ENCODE peak calls at places on chromosomes 12 and 14, in five cellular contexts. V, P, F, N and T are unnamed samples.

GRCh38 chr14:98368214-98368613 is 903.8 kb downstream of the BCL11B start:
- DNase-seq in V (no peak), F (peak; percentile 20), P (no peak), N (no peak), T (no peak)

GRCh38 chr12:80498059-80498728 is 54.2 kb downstream of the PTPRQ start:
- DNase-seq in N (no peak), F (no peak), P (no peak), V (no peak), T (no peak)

GRCh38 chr12:48160807-48161206 is 3.5 kb upstream of the ASB8 start:
- DNase-seq in F (no peak), P (no peak), N (peak; percentile 67), V (no peak), T (no peak)

GRCh38 chr12:90167501-90167900 is 458.9 kb upstream of the ATP2B1 start:
- DNase-seq in P (no peak), N (no peak), F (peak; percentile 24), V (no peak), T (no peak)

GRCh38 chr12:77847060-77847541 is 16.4 kb downstream of the NAV3 start:
- DNase-seq in N (peak; percentile 79), P (no peak), F (peak; percentile 67), V (no peak), T (no peak)

GRCh38 chr14:76337619-76338545 is 38.1 kb upstream of the ESRRB start:
- DNase-seq in N (peak; percentile 11), P (no peak), F (peak; percentile 23), V (no peak), T (no peak)

GRCh38 chr14:57549165-57549564 is 55.5 kb upstream of the CCDC198 start:
- DNase-seq in N (no peak), V (no peak), P (no peak), F (no peak), T (no peak)

GRCh38 chr14:57212919-57213318 is 55.8 kb downstream of the EXOC5 start:
- DNase-seq in N (no peak), V (no peak), F (peak; percentile 2), P (no peak), T (no peak)

GRCh38 chr12:52059582-52060497 is 8.6 kb downstream of the NR4A1 start:
- DNase-seq in N (peak; percentile 27), V (no peak), F (no peak), P (no peak), T (no peak)

GRCh38 chr14:70652871-70653270 is 11.2 kb downstream of the TTC9 start:
- DNase-seq in V (no peak), N (no peak), P (no peak), F (peak; percentile 64), T (no peak)

GRCh38 chr14:69246331-69246730 is 13.6 kb upstream of the GALNT16 start:
- DNase-seq in N (no peak), V (no peak), F (no peak), P (no peak), T (no peak)

GRCh38 chr14:70254476-70254961 is 65.8 kb upstream of the SLC8A3 start:
- DNase-seq in F (peak; percentile 63), N (peak; percentile 63), V (peak; percentile 88), P (peak; percentile 65), T (no peak)

GRCh38 chr14:88992011-88992410 is 167.6 kb downstream of the TTC8 start:
- DNase-seq in V (no peak), P (no peak), N (no peak), F (no peak), T (no peak)

GRCh38 chr14:67187826-67188225 is 1.4 kb upstream of the GARIN2 start:
- DNase-seq in V (peak; percentile 19), P (no peak), F (peak; percentile 90), N (peak; percentile 27), T (no peak)

GRCh38 chr12:53988519-53989226 is 3.7 kb downstream of the HOXC10 start:
- DNase-seq in N (no peak), F (no peak), V (no peak), P (no peak), T (no peak)

GRCh38 chr12:104219361-104219892 is 3.8 kb downstream of the TXNRD1 start:
- DNase-seq in V (peak; percentile 11), N (peak; percentile 99), P (no peak), F (peak; percentile 89), T (no peak)

GRCh38 chr14:24508155-24508554 is at the start of gene CMA1:
- DNase-seq in V (no peak), N (no peak), F (no peak), P (no peak), T (no peak)

GRCh38 chr14:99320105-99320572 is 48.1 kb upstream of the BCL11B start:
- DNase-seq in P (peak; percentile 76), V (peak; percentile 36), N (peak; percentile 38), F (peak; percentile 26), T (peak; percentile 52)

GRCh38 chr14:65184032-65184764 is 81.9 kb upstream of the MAX start:
- DNase-seq in V (no peak), N (no peak), F (peak; percentile 65), P (no peak), T (no peak)

GRCh38 chr14:65190312-65190711 is 88.0 kb upstream of the MAX start:
- DNase-seq in P (no peak), V (no peak), F (no peak), N (no peak), T (no peak)

GRCh38 chr14:65185859-65186258 is 83.5 kb upstream of the MAX start:
- DNase-seq in V (no peak), N (no peak), F (no peak), P (no peak), T (no peak)

GRCh38 chr14:65186951-65187350 is 84.6 kb upstream of the MAX start:
- DNase-seq in P (no peak), N (no peak), F (no peak), V (no peak), T (no peak)

GRCh38 chr14:65187421-65188049 is 85.2 kb upstream of the MAX start:
- DNase-seq in V (no peak), N (no peak), P (no peak), F (no peak), T (no peak)
- H3K4me3 ChIP-seq in V (no peak overlapping the region), N (no peak overlapping the region), P (no peak overlapping the region), F (no peak overlapping the region), T (no peak overlapping the region)

GRCh38 chr14:92656306-92656705 is 92.1 kb downstream of the LGMN start:
- DNase-seq in V (no peak), N (no peak), P (no peak), F (no peak), T (no peak)
- H3K27ac ChIP-seq in V (peak overlapping the region; percentile 20), N (no peak overlapping the region), P (no peak overlapping the region), F (no peak overlapping the region), T (peak overlapping the region; percentile 34)

GRCh38 chr14:38211258-38211735 is 3.6 kb downstream of the SSTR1 start:
- DNase-seq in P (no peak), N (peak; percentile 8), F (no peak), V (no peak), T (no peak)
- H3K4me3 ChIP-seq in P (peak overlapping the region; percentile 34), N (no peak overlapping the region), F (no peak overlapping the region), V (no peak overlapping the region), T (peak overlapping the region; percentile 66)

DNA sequence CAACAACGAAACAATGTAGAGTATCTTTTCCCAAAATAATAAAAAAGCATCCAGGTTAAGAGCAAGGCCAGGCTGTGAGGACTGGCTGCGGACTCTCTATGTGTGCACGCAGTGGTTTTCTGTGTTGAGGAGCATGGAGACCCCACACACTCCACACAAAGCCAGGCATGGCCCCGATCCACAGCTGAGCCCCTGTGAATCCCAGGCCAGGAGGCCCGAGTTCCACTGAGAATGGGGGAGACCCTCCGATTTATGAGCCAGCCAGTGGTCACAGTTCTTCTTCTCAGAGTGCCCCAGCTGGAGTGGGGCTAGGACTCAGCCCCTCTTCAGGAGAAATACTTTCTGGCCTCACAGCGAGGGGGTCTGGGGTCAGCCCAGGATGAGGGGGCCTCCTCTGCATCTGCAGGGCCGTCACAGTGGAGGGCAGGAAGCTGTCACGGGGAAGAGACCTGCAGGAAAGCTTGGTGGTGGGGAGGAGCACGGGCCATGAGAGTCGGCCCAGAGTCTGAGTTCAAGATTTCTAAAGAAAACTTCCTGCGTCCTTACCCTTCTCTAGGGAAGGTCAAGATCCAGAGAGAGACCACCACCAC is 20.1 kb downstream of the NCKAP5L start:
- DNase-seq in P (no peak), N (no peak), F (no peak), V (no peak), T (no peak)
- H3K27ac ChIP-seq in P (peak overlapping the region; percentile 86), N (peak overlapping the region; percentile 84), F (no peak overlapping the region), V (no peak overlapping the region), T (peak overlapping the region; percentile 91)